ENCODE peak calls at places on chromosomes 11 and 22, in nine cellular contexts. One of them, this sample, is unnamed.

GRCh38 chr11:48172818-48173609 is 43.6 kb upstream of the OR4B1 start:
- DNase-seq in ELF-1: peak; percentile 90
- DNase-seq in amniotic epithelial cell: peak; percentile 62
- DNase-seq in testis: peak; percentile 86
- DNase-seq in left ventricle myocardium inferior: peak; percentile 64
- DNase-seq in caudate nucleus: peak; percentile 27
- DNase-seq in retina: peak; percentile 75
- DNase-seq in MG63: peak; percentile 40
- DNase-seq in colonic mucosa: peak; percentile 56
- DNase-seq in this sample: no peak

GRCh38 chr11:92082652-92083051 is 142.0 kb upstream of the FAT3 start:
- DNase-seq in MG63: no peak
- DNase-seq in colonic mucosa: no peak
- DNase-seq in amniotic epithelial cell: no peak
- DNase-seq in retina: no peak
- DNase-seq in ELF-1: no peak
- DNase-seq in testis: no peak
- DNase-seq in left ventricle myocardium inferior: no peak
- DNase-seq in caudate nucleus: no peak
- DNase-seq in this sample: no peak

GRCh38 chr11:119317592-119318239 is 786 bp upstream of the MCAM start:
- DNase-seq in amniotic epithelial cell: peak; percentile 63
- DNase-seq in ELF-1: no peak
- DNase-seq in left ventricle myocardium inferior: no peak
- DNase-seq in retina: no peak
- DNase-seq in testis: no peak
- DNase-seq in MG63: no peak
- DNase-seq in caudate nucleus: no peak
- DNase-seq in colonic mucosa: no peak
- DNase-seq in this sample: no peak

GRCh38 chr11:12721816-12722604 is 47.8 kb downstream of the TEAD1 start:
- DNase-seq in testis: no peak
- DNase-seq in caudate nucleus: no peak
- DNase-seq in ELF-1: no peak
- DNase-seq in colonic mucosa: no peak
- DNase-seq in MG63: no peak
- DNase-seq in retina: no peak
- DNase-seq in amniotic epithelial cell: no peak
- DNase-seq in left ventricle myocardium inferior: no peak
- DNase-seq in this sample: no peak

GRCh38 chr22:46571642-46572250 is 34.3 kb upstream of the CELSR1 start:
- DNase-seq in retina: no peak
- DNase-seq in ELF-1: no peak
- DNase-seq in colonic mucosa: no peak
- DNase-seq in testis: no peak
- DNase-seq in left ventricle myocardium inferior: no peak
- DNase-seq in amniotic epithelial cell: no peak
- DNase-seq in MG63: no peak
- DNase-seq in caudate nucleus: no peak
- DNase-seq in this sample: no peak

GRCh38 chr22:50243704-50244419 is 961 bp downstream of the TUBGCP6 start:
- DNase-seq in amniotic epithelial cell: no peak
- DNase-seq in ELF-1: no peak
- DNase-seq in colonic mucosa: no peak
- DNase-seq in MG63: no peak
- DNase-seq in left ventricle myocardium inferior: no peak
- DNase-seq in retina: no peak
- DNase-seq in testis: no peak
- DNase-seq in caudate nucleus: no peak
- DNase-seq in this sample: no peak

GRCh38 chr22:50141462-50141861 is 29.1 kb upstream of the PANX2 start:
- DNase-seq in testis: no peak
- DNase-seq in left ventricle myocardium inferior: no peak
- DNase-seq in colonic mucosa: no peak
- DNase-seq in retina: no peak
- DNase-seq in caudate nucleus: no peak
- DNase-seq in MG63: no peak
- DNase-seq in amniotic epithelial cell: no peak
- DNase-seq in ELF-1: no peak
- DNase-seq in this sample: no peak

GRCh38 chr11:16739326-16739875 is 954 bp downstream of the C11orf58 start:
- DNase-seq in caudate nucleus: no peak
- DNase-seq in colonic mucosa: no peak
- DNase-seq in amniotic epithelial cell: peak; percentile 27
- DNase-seq in retina: no peak
- DNase-seq in testis: no peak
- DNase-seq in MG63: no peak
- DNase-seq in left ventricle myocardium inferior: no peak
- DNase-seq in ELF-1: no peak
- DNase-seq in this sample: no peak

GRCh38 chr11:122795281-122795680 is 43.0 kb upstream of the CRTAM start:
- DNase-seq in caudate nucleus: no peak
- DNase-seq in MG63: no peak
- DNase-seq in testis: no peak
- DNase-seq in amniotic epithelial cell: no peak
- DNase-seq in colonic mucosa: no peak
- DNase-seq in ELF-1: no peak
- DNase-seq in retina: no peak
- DNase-seq in left ventricle myocardium inferior: no peak
- DNase-seq in this sample: no peak